ENCODE peak calls at places on chromosomes 6 and 20, in four cellular contexts. One of them, this sample, is unnamed.
A peak's percentile ranks its signal among the peaks of the same experiment; 100 is the strongest.

GRCh38 chr20:21613512-21613911 is 92.0 kb upstream of the PAX1 start:
- DNase-seq in left cardiac atrium: no peak
- DNase-seq in GM03348: no peak
- DNase-seq in neural progenitor cell: no peak
- DNase-seq in this sample: no peak

GRCh38 chr20:13344671-13345070 is 123.6 kb downstream of the ISM1 start:
- DNase-seq in left cardiac atrium: no peak
- DNase-seq in GM03348: no peak
- DNase-seq in neural progenitor cell: no peak
- DNase-seq in this sample: no peak

GRCh38 chr20:19211661-19212523 is 550 bp upstream of the SLC24A3 start:
- DNase-seq in left cardiac atrium: peak; percentile 30
- DNase-seq in GM03348: peak; percentile 22
- DNase-seq in neural progenitor cell: peak; percentile 66
- DNase-seq in this sample: no peak

GRCh38 chr6:33590531-33591198 is 10.6 kb upstream of the BAK1 start:
- DNase-seq in left cardiac atrium: no peak
- DNase-seq in GM03348: no peak
- DNase-seq in neural progenitor cell: no peak
- DNase-seq in this sample: no peak

GRCh38 chr6:11975353-11975977 is 36.6 kb upstream of the HIVEP1 start:
- DNase-seq in left cardiac atrium: no peak
- DNase-seq in GM03348: no peak
- DNase-seq in neural progenitor cell: no peak
- DNase-seq in this sample: peak; percentile 30

GRCh38 chr6:12842126-12842525 is 125.6 kb downstream of the PHACTR1 start:
- DNase-seq in left cardiac atrium: no peak
- DNase-seq in GM03348: peak; percentile 15
- DNase-seq in neural progenitor cell: no peak
- DNase-seq in this sample: no peak

GRCh38 chr20:56004611-56005388 is 519 bp downstream of the CBLN4 start:
- DNase-seq in left cardiac atrium: no peak
- DNase-seq in GM03348: no peak
- DNase-seq in neural progenitor cell: peak; percentile 36
- DNase-seq in this sample: no peak

GRCh38 chr20:3318226-3318884 is 79.4 kb upstream of the SLC4A11 start:
- DNase-seq in left cardiac atrium: no peak
- DNase-seq in GM03348: no peak
- DNase-seq in neural progenitor cell: no peak
- DNase-seq in this sample: no peak

GRCh38 chr6:138231399-138231886 is 13.2 kb upstream of the PBOV1 start:
- DNase-seq in left cardiac atrium: no peak
- DNase-seq in GM03348: no peak
- DNase-seq in neural progenitor cell: no peak
- DNase-seq in this sample: no peak

GRCh38 chr6:155188707-155189496 is 74.9 kb upstream of the CLDN20 start:
- DNase-seq in left cardiac atrium: no peak
- DNase-seq in GM03348: peak; percentile 81
- DNase-seq in neural progenitor cell: no peak
- DNase-seq in this sample: no peak

GRCh38 chr6:26543953-26544352 is 5.8 kb downstream of the HMGN4 start:
- DNase-seq in left cardiac atrium: no peak
- DNase-seq in GM03348: peak; percentile 18
- DNase-seq in neural progenitor cell: no peak
- DNase-seq in this sample: no peak

GRCh38 chr6:108336971-108337370 is 42.1 kb downstream of the AFG1L start:
- DNase-seq in left cardiac atrium: no peak
- DNase-seq in GM03348: no peak
- DNase-seq in neural progenitor cell: no peak
- DNase-seq in this sample: no peak